ENCODE peak calls at places on chromosomes 13 and 19, in seven cellular contexts. One of them, this sample, is unnamed.

GRCh38 chr13:46934749-46935148 is 37.9 kb upstream of the HTR2A start:
- DNase-seq in gastrocnemius medialis: no peak
- DNase-seq in A549: peak; percentile 12
- DNase-seq in transverse colon: no peak
- DNase-seq in ovary: no peak
- DNase-seq in body of pancreas: no peak
- DNase-seq in IMR-90: no peak
- DNase-seq in this sample: peak; percentile 23

GRCh38 chr19:16326401-16327130 is 1.9 kb downstream of the KLF2 start:
- DNase-seq in gastrocnemius medialis: no peak
- DNase-seq in A549: no peak
- DNase-seq in transverse colon: peak; percentile 55
- DNase-seq in ovary: peak; percentile 62
- DNase-seq in body of pancreas: no peak
- DNase-seq in IMR-90: no peak
- DNase-seq in this sample: peak; percentile 91

GRCh38 chr13:113166266-113166665 is 7.8 kb downstream of the PROZ start:
- DNase-seq in gastrocnemius medialis: no peak
- DNase-seq in A549: no peak
- DNase-seq in transverse colon: no peak
- DNase-seq in ovary: no peak
- DNase-seq in body of pancreas: no peak
- DNase-seq in IMR-90: no peak
- DNase-seq in this sample: no peak

GRCh38 chr19:41627966-41628675 is 1.2 kb upstream of the CEACAM4 start:
- DNase-seq in gastrocnemius medialis: no peak
- DNase-seq in A549: no peak
- DNase-seq in transverse colon: no peak
- DNase-seq in ovary: no peak
- DNase-seq in body of pancreas: no peak
- DNase-seq in IMR-90: no peak
- DNase-seq in this sample: no peak

GRCh38 chr19:17097593-17098126 is 22.1 kb downstream of the MYO9B start:
- DNase-seq in gastrocnemius medialis: no peak
- DNase-seq in A549: peak; percentile 55
- DNase-seq in transverse colon: no peak
- DNase-seq in ovary: no peak
- DNase-seq in body of pancreas: no peak
- DNase-seq in IMR-90: peak; percentile 41
- DNase-seq in this sample: peak; percentile 57

GRCh38 chr19:23561341-23561740 is 125.7 kb downstream of the ZNF675 start:
- DNase-seq in gastrocnemius medialis: no peak
- DNase-seq in A549: no peak
- DNase-seq in transverse colon: no peak
- DNase-seq in ovary: no peak
- DNase-seq in body of pancreas: no peak
- DNase-seq in IMR-90: no peak
- DNase-seq in this sample: no peak

GRCh38 chr19:1672038-1672768 is 19.8 kb upstream of the TCF3 start:
- DNase-seq in gastrocnemius medialis: no peak
- DNase-seq in A549: no peak
- DNase-seq in transverse colon: peak; percentile 45
- DNase-seq in ovary: peak; percentile 40
- DNase-seq in body of pancreas: peak; percentile 43
- DNase-seq in IMR-90: peak; percentile 30
- DNase-seq in this sample: peak; percentile 92

GRCh38 chr13:18949489-18949761 is 232.2 kb downstream of the TUBA3C start:
- DNase-seq in gastrocnemius medialis: no peak
- DNase-seq in A549: no peak
- DNase-seq in transverse colon: no peak
- DNase-seq in ovary: no peak
- DNase-seq in body of pancreas: no peak
- DNase-seq in IMR-90: no peak
- DNase-seq in this sample: no peak

GRCh38 chr19:15181394-15181793 is 19.4 kb downstream of the NOTCH3 start:
- DNase-seq in gastrocnemius medialis: no peak
- DNase-seq in A549: no peak
- DNase-seq in transverse colon: no peak
- DNase-seq in ovary: no peak
- DNase-seq in body of pancreas: no peak
- DNase-seq in IMR-90: no peak
- DNase-seq in this sample: peak; percentile 81

GRCh38 chr19:53549354-53549753 is 11.4 kb downstream of the ZNF331 start:
- DNase-seq in gastrocnemius medialis: no peak
- DNase-seq in A549: no peak
- DNase-seq in transverse colon: no peak
- DNase-seq in ovary: no peak
- DNase-seq in body of pancreas: no peak
- DNase-seq in IMR-90: peak; percentile 68
- DNase-seq in this sample: no peak

GRCh38 chr19:48873476-48874308 is 1.5 kb downstream of the PPP1R15A start:
- DNase-seq in gastrocnemius medialis: no peak
- DNase-seq in A549: peak; percentile 51
- DNase-seq in transverse colon: no peak
- DNase-seq in ovary: peak; percentile 36
- DNase-seq in body of pancreas: no peak
- DNase-seq in IMR-90: no peak
- DNase-seq in this sample: no peak

GRCh38 chr19:3976495-3977241 is 5.8 kb upstream of the DAPK3 start:
- DNase-seq in gastrocnemius medialis: peak; percentile 59
- DNase-seq in A549: no peak
- DNase-seq in transverse colon: no peak
- DNase-seq in ovary: peak; percentile 29
- DNase-seq in body of pancreas: peak; percentile 14
- DNase-seq in IMR-90: no peak
- DNase-seq in this sample: peak; percentile 80
- TF ChIP-seq POLR2A in gastrocnemius medialis: no peak
- TF ChIP-seq POLR2A in A549: no peak
- TF ChIP-seq POLR2A in transverse colon: no peak
- TF ChIP-seq POLR2A in ovary: no peak
- TF ChIP-seq POLR2A in body of pancreas: no peak
- TF ChIP-seq POLR2A in IMR-90: no peak
- TF ChIP-seq POLR2A in this sample: no peak

GRCh38 chr13:111005364-111005763 is 90.5 kb upstream of the ANKRD10 start:
- DNase-seq in gastrocnemius medialis: no peak
- DNase-seq in A549: peak; percentile 31
- DNase-seq in transverse colon: no peak
- DNase-seq in ovary: no peak
- DNase-seq in body of pancreas: no peak
- DNase-seq in IMR-90: peak; percentile 67
- DNase-seq in this sample: no peak

GRCh38 chr13:111006508-111007031 is 91.7 kb upstream of the ANKRD10 start:
- DNase-seq in gastrocnemius medialis: peak; percentile 64
- DNase-seq in A549: no peak
- DNase-seq in transverse colon: peak; percentile 55
- DNase-seq in ovary: peak; percentile 82
- DNase-seq in body of pancreas: peak; percentile 72
- DNase-seq in IMR-90: peak; percentile 84
- DNase-seq in this sample: no peak

GRCh38 chr13:111007209-111007608 is 92.3 kb upstream of the ANKRD10 start:
- DNase-seq in gastrocnemius medialis: no peak
- DNase-seq in A549: no peak
- DNase-seq in transverse colon: no peak
- DNase-seq in ovary: no peak
- DNase-seq in body of pancreas: no peak
- DNase-seq in IMR-90: no peak
- DNase-seq in this sample: no peak

GRCh38 chr13:111004444-111004843 is 89.6 kb upstream of the ANKRD10 start:
- DNase-seq in gastrocnemius medialis: no peak
- DNase-seq in A549: no peak
- DNase-seq in transverse colon: no peak
- DNase-seq in ovary: no peak
- DNase-seq in body of pancreas: no peak
- DNase-seq in IMR-90: no peak
- DNase-seq in this sample: no peak

DNA sequence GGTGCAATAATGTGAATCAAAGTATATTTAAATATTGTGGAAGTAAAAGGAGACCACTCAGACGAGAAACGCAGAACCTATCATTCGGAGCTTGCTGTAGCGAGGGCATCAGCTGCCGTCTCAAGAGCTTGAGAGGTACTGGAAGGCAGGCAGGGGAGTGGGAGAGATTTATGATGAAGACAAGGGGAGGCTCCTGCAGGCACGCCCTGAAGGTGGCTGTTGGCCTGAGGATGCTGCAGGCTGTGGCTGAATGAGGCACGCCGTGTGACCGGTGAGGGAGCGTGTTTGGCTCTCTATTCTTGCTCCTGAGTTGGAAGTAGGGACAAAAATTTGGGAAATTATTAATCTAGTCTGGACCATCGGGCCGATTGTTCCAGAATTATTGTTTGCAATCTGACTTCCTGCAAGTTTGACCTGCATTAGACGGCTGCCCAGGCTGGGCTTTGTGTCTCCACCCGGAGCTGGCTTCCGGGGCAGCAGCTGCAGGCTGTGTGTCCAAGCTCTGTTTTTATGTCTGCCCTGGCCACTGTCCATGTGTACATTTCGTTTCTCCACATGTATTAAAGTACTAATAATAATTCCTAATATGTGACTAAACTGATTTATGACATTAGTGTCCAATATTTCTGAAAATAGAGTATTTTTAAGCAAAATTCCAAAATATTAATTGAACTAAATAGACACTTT is 91.1 kb upstream of the ANKRD10 start:
- DNase-seq in gastrocnemius medialis: peak; percentile 44
- DNase-seq in A549: no peak
- DNase-seq in transverse colon: peak; percentile 17
- DNase-seq in ovary: peak; percentile 53
- DNase-seq in body of pancreas: peak; percentile 71
- DNase-seq in IMR-90: peak; percentile 43
- DNase-seq in this sample: peak; percentile 37
- TF ChIP-seq POLR2A in gastrocnemius medialis: no peak
- TF ChIP-seq POLR2A in A549: no peak
- TF ChIP-seq POLR2A in transverse colon: no peak
- TF ChIP-seq POLR2A in ovary: no peak
- TF ChIP-seq POLR2A in body of pancreas: no peak
- TF ChIP-seq POLR2A in IMR-90: no peak
- TF ChIP-seq POLR2A in this sample: no peak

GRCh38 chr19:45420356-45420755 is 3.4 kb downstream of the ERCC1 start:
- DNase-seq in gastrocnemius medialis: no peak
- DNase-seq in A549: no peak
- DNase-seq in transverse colon: no peak
- DNase-seq in ovary: no peak
- DNase-seq in body of pancreas: no peak
- DNase-seq in IMR-90: no peak
- DNase-seq in this sample: no peak
- TF ChIP-seq POLR2A in gastrocnemius medialis: no peak
- TF ChIP-seq POLR2A in A549: no peak
- TF ChIP-seq POLR2A in transverse colon: no peak
- TF ChIP-seq POLR2A in ovary: no peak
- TF ChIP-seq POLR2A in body of pancreas: no peak
- TF ChIP-seq POLR2A in IMR-90: no peak
- TF ChIP-seq POLR2A in this sample: no peak

DNA sequence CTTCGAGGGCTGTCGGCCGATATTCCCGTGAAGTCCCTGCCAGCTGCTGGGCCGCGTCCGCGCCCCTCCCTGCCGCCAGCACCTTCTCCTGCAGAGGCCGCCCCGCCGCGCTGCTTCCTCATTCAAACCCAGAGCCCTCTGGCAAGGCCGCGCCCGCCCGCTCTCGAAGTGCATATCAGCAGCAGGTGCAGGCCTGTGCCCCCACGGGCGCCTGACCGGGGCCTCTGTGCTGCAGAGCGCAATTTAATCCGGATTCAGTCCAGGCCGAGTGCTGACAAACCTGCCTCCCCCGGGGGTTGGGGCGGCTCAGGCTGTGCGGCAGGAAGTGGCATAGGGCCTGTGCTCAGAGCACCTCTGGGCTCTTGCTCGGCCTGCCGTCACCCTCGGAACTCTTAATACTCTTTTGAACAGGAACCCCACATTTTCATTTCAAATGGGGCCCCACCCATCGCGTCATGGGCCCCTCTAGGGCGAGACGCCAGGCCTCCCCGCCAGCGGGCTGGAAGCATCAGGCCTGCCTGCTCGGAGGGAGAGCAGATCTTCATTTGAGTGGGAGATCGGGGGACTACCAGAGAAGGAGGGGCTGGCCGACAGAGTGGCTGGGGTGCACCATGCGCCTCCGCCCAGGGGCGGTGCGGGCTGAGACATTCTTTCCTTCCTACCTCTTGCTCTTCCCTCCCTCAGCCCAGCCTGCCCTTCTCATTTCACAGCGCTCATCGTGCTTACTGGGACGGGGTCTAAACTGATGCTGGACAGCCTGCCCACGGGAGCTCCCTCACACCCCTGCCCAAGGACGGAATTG is 125.7 kb downstream of the TNFRSF19 start:
- DNase-seq in gastrocnemius medialis: no peak
- DNase-seq in A549: no peak
- DNase-seq in transverse colon: no peak
- DNase-seq in ovary: no peak
- DNase-seq in body of pancreas: no peak
- DNase-seq in IMR-90: no peak
- DNase-seq in this sample: no peak
- TF ChIP-seq POLR2A in gastrocnemius medialis: no peak
- TF ChIP-seq POLR2A in A549: no peak
- TF ChIP-seq POLR2A in transverse colon: no peak
- TF ChIP-seq POLR2A in ovary: no peak
- TF ChIP-seq POLR2A in body of pancreas: no peak
- TF ChIP-seq POLR2A in IMR-90: no peak
- TF ChIP-seq POLR2A in this sample: no peak

GRCh38 chr13:102591988-102592781 is 4.6 kb upstream of the TPP2 start:
- DNase-seq in gastrocnemius medialis: peak; percentile 46
- DNase-seq in A549: peak; percentile 64
- DNase-seq in transverse colon: peak; percentile 80
- DNase-seq in ovary: peak; percentile 76
- DNase-seq in body of pancreas: peak; percentile 69
- DNase-seq in IMR-90: peak; percentile 75
- DNase-seq in this sample: peak; percentile 90
- TF ChIP-seq POLR2A in gastrocnemius medialis: no peak
- TF ChIP-seq POLR2A in A549: no peak
- TF ChIP-seq POLR2A in transverse colon: no peak
- TF ChIP-seq POLR2A in ovary: no peak
- TF ChIP-seq POLR2A in body of pancreas: peak; percentile 21
- TF ChIP-seq POLR2A in IMR-90: no peak
- TF ChIP-seq POLR2A in this sample: no peak